ENCODE peak calls at places on chromosomes 6 and 20, in nine cellular contexts. I, K, E, B, F, D, S, P and V are unnamed samples.

GRCh38 chr6:71383476-71383875 is 94.9 kb downstream of the OGFRL1 start:
- DNase-seq in I (no peak), K (no peak), E (no peak), B (no peak), F (no peak), D (no peak), S (peak), P (no peak), V (peak)

GRCh38 chr6:150202934-150203333 is 60.1 kb downstream of the PPP1R14C start:
- DNase-seq in I (no peak), K (no peak), E (no peak), B (no peak), F (no peak), D (no peak), S (no peak), P (peak), V (no peak)

GRCh38 chr6:165486183-165487137 is 176.6 kb downstream of the PDE10A start:
- DNase-seq in I (no peak), K (no peak), E (no peak), B (no peak), F (no peak), D (no peak), S (no peak), P (no peak), V (no peak)

GRCh38 chr6:89120371-89120770 is 2.5 kb upstream of the SRSF12 start:
- DNase-seq in I (no peak), K (no peak), E (peak), B (no peak), F (no peak), D (no peak), S (no peak), P (no peak), V (peak)

GRCh38 chr6:126388235-126388634 is 48.3 kb downstream of the CENPW start:
- DNase-seq in I (no peak), K (no peak), E (no peak), B (no peak), F (no peak), D (no peak), S (no peak), P (no peak), V (peak)

GRCh38 chr6:55239099-55239498 is 64.8 kb downstream of the HCRTR2 start:
- DNase-seq in I (no peak), K (no peak), E (no peak), B (no peak), F (no peak), D (peak), S (no peak), P (peak), V (peak)

GRCh38 chr6:14550817-14551216 is 433.2 kb downstream of the CD83 start:
- DNase-seq in I (no peak), K (no peak), E (no peak), B (no peak), F (no peak), D (no peak), S (peak), P (no peak), V (peak)

GRCh38 chr6:147180926-147181325 is 23.3 kb upstream of the STXBP5 start:
- DNase-seq in I (no peak), K (no peak), E (no peak), B (no peak), F (no peak), D (no peak), S (no peak), P (no peak), V (no peak)

GRCh38 chr20:25022680-25023079 is 30.1 kb upstream of the APMAP start:
- DNase-seq in I (no peak), K (no peak), E (no peak), B (no peak), F (no peak), D (no peak), S (no peak), P (peak), V (no peak)

GRCh38 chr6:17635568-17635967 is 35.5 kb downstream of the FAM8A1 start:
- DNase-seq in I (no peak), K (no peak), E (no peak), B (no peak), F (no peak), D (no peak), S (no peak), P (no peak), V (no peak)

GRCh38 chr20:58705525-58705924 is 12.9 kb downstream of the NPEPL1 start:
- DNase-seq in I (no peak), K (no peak), E (no peak), B (no peak), F (no peak), D (no peak), S (no peak), P (no peak), V (no peak)

GRCh38 chr20:4038047-4038459 is 22.7 kb upstream of the RNF24 start:
- DNase-seq in I (no peak), K (peak), E (peak), B (peak), F (no peak), D (peak), S (peak), P (peak), V (peak)

GRCh38 chr6:25962368-25963127 is at the start of gene TRIM38:
- DNase-seq in I (peak), K (peak), E (peak), B (peak), F (no peak), D (peak), S (peak), P (peak), V (peak)

GRCh38 chr6:89257346-89257745 is 40.2 kb upstream of the GABRR1 start:
- DNase-seq in I (no peak), K (no peak), E (no peak), B (no peak), F (no peak), D (no peak), S (no peak), P (no peak), V (no peak)

GRCh38 chr20:36688630-36689029 is 42.6 kb upstream of the SLA2 start:
- DNase-seq in I (no peak), K (no peak), E (no peak), B (no peak), F (no peak), D (no peak), S (no peak), P (no peak), V (no peak)

GRCh38 chr6:23445157-23445710 is 680.8 kb upstream of the NRSN1 start:
- DNase-seq in I (no peak), K (no peak), E (no peak), B (no peak), F (no peak), D (no peak), S (no peak), P (no peak), V (no peak)

GRCh38 chr6:133410628-133411027 is 169.5 kb downstream of the EYA4 start:
- DNase-seq in I (no peak), K (no peak), E (peak), B (no peak), F (no peak), D (no peak), S (no peak), P (no peak), V (no peak)

GRCh38 chr6:124943658-124944057 is 18.6 kb upstream of the RNF217 start:
- DNase-seq in I (no peak), K (no peak), E (no peak), B (no peak), F (no peak), D (no peak), S (no peak), P (peak), V (no peak)

GRCh38 chr6:107819976-107820551 is 4.0 kb downstream of the SCML4 start:
- DNase-seq in I (no peak), K (peak), E (no peak), B (no peak), F (peak), D (peak), S (no peak), P (peak), V (peak)

GRCh38 chr6:165146456-165146855 is 162.9 kb downstream of the C6orf118 start:
- DNase-seq in I (no peak), K (no peak), E (no peak), B (no peak), F (no peak), D (no peak), S (no peak), P (no peak), V (peak)

GRCh38 chr6:73585566-73586415 is 65.0 kb upstream of the EEF1A1 start:
- DNase-seq in I (peak), K (peak), E (peak), B (no peak), F (no peak), D (peak), S (peak), P (peak), V (peak)

GRCh38 chr6:134123666-134124208 is 71.3 kb upstream of the SLC2A12 start:
- DNase-seq in I (peak), K (peak), E (peak), B (no peak), F (peak), D (peak), S (peak), P (peak), V (peak)

GRCh38 chr6:33807606-33808005 is 3.8 kb upstream of the MLN start:
- DNase-seq in I (no peak), K (no peak), E (no peak), B (no peak), F (no peak), D (no peak), S (no peak), P (no peak), V (no peak)

GRCh38 chr6:73353636-73354388 is at the start of gene DPPA5:
- DNase-seq in I (no peak), K (no peak), E (no peak), B (no peak), F (no peak), D (no peak), S (no peak), P (no peak), V (no peak)

GRCh38 chr20:62120990-62121775 is 1.1 kb upstream of the LSM14B start:
- DNase-seq in I (no peak), K (peak), E (peak), B (no peak), F (no peak), D (no peak), S (peak), P (no peak), V (peak)

GRCh38 chr6:7805828-7806227 is 79.9 kb downstream of the BMP6 start:
- DNase-seq in I (no peak), K (no peak), E (no peak), B (no peak), F (no peak), D (peak), S (no peak), P (peak), V (no peak)

GRCh38 chr6:51868591-51869355 is 218.6 kb downstream of the PKHD1 start:
- DNase-seq in I (no peak), K (no peak), E (no peak), B (no peak), F (no peak), D (no peak), S (no peak), P (no peak), V (no peak)